ENCODE peak calls at places on chromosome 3, in nine cellular contexts. U is GM23338, H is heart left ventricle, V is progenitor cell of endocrine pancreas, W is AG10803, X is IMR-90, D is neural crest cell, A is epithelial cell of esophagus, L is body of pancreas. C is an unnamed sample.

GRCh38 chr3:149273096-149273751 is 51.6 kb upstream of the CP start:
- DNase-seq in U (peak; percentile 93), H (peak; percentile 40), V (peak; percentile 18), W (peak; percentile 88), X (peak; percentile 91), D (peak; percentile 29), A (peak; percentile 85), L (peak; percentile 72), C (peak; percentile 27)

GRCh38 chr3:40302784-40303183 is 6.7 kb upstream of the EIF1B start:
- DNase-seq in U (no peak), H (no peak), V (no peak), W (peak; percentile 44), X (peak; percentile 16), D (no peak), A (no peak), L (no peak), C (no peak)

GRCh38 chr3:178062126-178062525 is 474.1 kb upstream of the KCNMB2 start:
- DNase-seq in U (no peak), H (no peak), V (no peak), W (no peak), X (no peak), D (no peak), A (no peak), L (no peak), C (no peak)

GRCh38 chr3:158912621-158913020 is 110.8 kb downstream of the MFSD1 start:
- DNase-seq in U (no peak), H (no peak), V (no peak), W (peak; percentile 17), X (no peak), D (no peak), A (no peak), L (no peak), C (no peak)

GRCh38 chr3:71478568-71478967 is 105.0 kb downstream of the FOXP1 start:
- DNase-seq in U (no peak), H (no peak), V (no peak), W (no peak), X (peak; percentile 26), D (no peak), A (peak; percentile 61), L (no peak), C (peak; percentile 91)

GRCh38 chr3:97269202-97269601 is 454.8 kb downstream of the EPHA6 start:
- DNase-seq in U (peak; percentile 47), H (no peak), V (no peak), W (no peak), X (no peak), D (no peak), A (no peak), L (no peak), C (no peak)

GRCh38 chr3:71371282-71371681 is 212.2 kb downstream of the FOXP1 start:
- DNase-seq in U (no peak), H (no peak), V (no peak), W (no peak), X (no peak), D (no peak), A (peak; percentile 63), L (no peak), C (no peak)

GRCh38 chr3:155242342-155242741 is 51.1 kb downstream of the STRIT1 start:
- DNase-seq in U (no peak), H (no peak), V (no peak), W (peak; percentile 71), X (peak; percentile 68), D (no peak), A (peak; percentile 37), L (no peak), C (no peak)

GRCh38 chr3:114112696-114113095 is 56.2 kb downstream of the QTRT2 start:
- DNase-seq in U (no peak), H (no peak), V (no peak), W (peak; percentile 49), X (no peak), D (no peak), A (peak; percentile 6), L (no peak), C (no peak)

GRCh38 chr3:46565607-46566039 is 479 bp downstream of the LRRC2 start:
- DNase-seq in U (peak; percentile 80), H (peak; percentile 38), V (no peak), W (no peak), X (peak; percentile 22), D (peak; percentile 31), A (no peak), L (no peak), C (no peak)

GRCh38 chr3:189720746-189721426 is 89.7 kb downstream of the TP63 start:
- DNase-seq in U (no peak), H (no peak), V (no peak), W (no peak), X (no peak), D (no peak), A (peak; percentile 15), L (no peak), C (no peak)

GRCh38 chr3:194487289-194488006 is 646 bp upstream of the ATP13A3 start:
- DNase-seq in U (peak; percentile 77), H (peak; percentile 50), V (no peak), W (no peak), X (no peak), D (no peak), A (peak; percentile 26), L (peak; percentile 38), C (peak; percentile 63)

DNA sequence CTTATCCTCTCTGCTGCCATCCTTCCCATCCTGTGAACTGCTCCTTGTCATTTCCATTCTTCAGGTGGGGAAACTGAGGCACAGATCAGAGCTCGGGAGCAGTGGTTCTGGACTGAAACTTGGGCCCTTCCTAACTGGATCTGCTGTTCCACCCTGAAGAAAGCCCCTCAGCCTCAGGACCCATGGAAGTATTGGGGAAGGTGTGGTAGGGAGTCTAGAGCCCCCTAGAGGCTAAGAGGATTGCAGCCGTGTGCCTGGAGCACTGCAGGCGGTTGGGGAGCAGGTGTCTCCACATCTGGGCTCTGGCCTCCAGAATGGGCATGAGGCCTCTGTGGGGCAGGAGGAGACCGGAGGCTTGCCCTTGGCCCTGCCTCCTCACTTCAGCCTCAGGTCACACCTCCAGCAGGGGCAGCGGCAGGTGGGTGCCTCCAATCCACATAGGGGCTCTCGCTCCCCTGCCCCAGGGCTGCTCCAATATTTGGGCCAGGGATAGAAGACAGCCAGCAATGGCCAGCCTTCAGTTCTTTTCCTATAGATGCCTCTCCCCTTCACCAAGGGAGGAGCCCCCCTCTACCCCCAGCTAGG is 28.1 kb downstream of the DNAJB8 start:
- DNase-seq in U (peak; percentile 75), H (no peak), V (no peak), W (no peak), X (no peak), D (no peak), A (no peak), L (no peak), C (no peak)
- TF ChIP-seq CTCF in U (peak; percentile 81), H (no peak), V (peak; percentile 39), W (peak; percentile 33), X (peak; percentile 26), D (peak; percentile 52), A (peak; percentile 28), L (no peak), C (peak; percentile 29)

DNA sequence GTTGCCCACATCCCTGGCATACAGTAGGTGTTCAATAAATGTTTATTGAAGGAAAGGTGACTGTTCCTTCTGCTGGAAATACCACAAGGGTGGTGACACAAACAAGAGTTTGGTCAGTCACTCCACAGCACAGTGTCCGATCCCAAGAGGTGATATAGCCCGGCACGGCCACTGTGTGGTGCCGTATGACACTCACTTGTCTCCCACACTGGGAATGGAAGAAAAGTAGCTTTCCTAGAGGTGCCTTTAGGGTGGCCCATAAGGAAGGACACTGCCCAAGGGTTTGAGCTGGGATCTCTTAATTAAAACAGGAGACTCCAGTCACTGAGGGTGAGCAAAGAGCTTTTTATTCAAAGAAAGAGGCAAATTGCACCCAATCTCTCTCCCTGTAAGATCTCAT is 40.5 kb downstream of the TGM4 start:
- DNase-seq in U (peak; percentile 60), H (no peak), V (no peak), W (no peak), X (no peak), D (no peak), A (peak; percentile 43), L (no peak), C (no peak)
- TF ChIP-seq CTCF in U (peak; percentile 42), H (peak; percentile 24), V (peak; percentile 15), W (peak; percentile 50), X (peak; percentile 34), D (peak; percentile 47), A (peak; percentile 58), L (no peak), C (no peak)

GRCh38 chr3:138184994-138185393 is 2.1 kb upstream of the ARMC8 start:
- DNase-seq in U (no peak), H (no peak), V (no peak), W (no peak), X (peak; percentile 13), D (no peak), A (peak; percentile 63), L (no peak), C (no peak)

GRCh38 chr3:138174421-138175122 is at the start of gene DBR1:
- DNase-seq in U (peak; percentile 88), H (peak; percentile 85), V (peak; percentile 71), W (peak; percentile 78), X (peak; percentile 80), D (peak; percentile 76), A (peak; percentile 86), L (peak; percentile 89), C (peak; percentile 84)

GRCh38 chr3:138186216-138186615 is 885 bp upstream of the ARMC8 start:
- DNase-seq in U (peak; percentile 36), H (no peak), V (no peak), W (no peak), X (no peak), D (no peak), A (no peak), L (no peak), C (no peak)

GRCh38 chr3:138180375-138181029 is 5.8 kb upstream of the DBR1 start:
- DNase-seq in U (peak; percentile 53), H (no peak), V (no peak), W (peak; percentile 26), X (peak; percentile 47), D (no peak), A (peak; percentile 58), L (peak; percentile 38), C (peak; percentile 60)
- TF ChIP-seq CTCF in U (peak; percentile 65), H (peak; percentile 23), V (peak; percentile 39), W (peak; percentile 42), X (peak; percentile 59), D (peak; percentile 59), A (peak; percentile 73), L (no peak), C (peak; percentile 66)

GRCh38 chr3:853489-853888 is 239.3 kb upstream of the CNTN6 start:
- DNase-seq in U (no peak), H (no peak), V (no peak), W (no peak), X (no peak), D (no peak), A (no peak), L (no peak), C (no peak)

GRCh38 chr3:852033-852432 is 240.8 kb upstream of the CNTN6 start:
- DNase-seq in U (peak; percentile 46), H (no peak), V (no peak), W (no peak), X (no peak), D (no peak), A (peak; percentile 8), L (no peak), C (no peak)

DNA sequence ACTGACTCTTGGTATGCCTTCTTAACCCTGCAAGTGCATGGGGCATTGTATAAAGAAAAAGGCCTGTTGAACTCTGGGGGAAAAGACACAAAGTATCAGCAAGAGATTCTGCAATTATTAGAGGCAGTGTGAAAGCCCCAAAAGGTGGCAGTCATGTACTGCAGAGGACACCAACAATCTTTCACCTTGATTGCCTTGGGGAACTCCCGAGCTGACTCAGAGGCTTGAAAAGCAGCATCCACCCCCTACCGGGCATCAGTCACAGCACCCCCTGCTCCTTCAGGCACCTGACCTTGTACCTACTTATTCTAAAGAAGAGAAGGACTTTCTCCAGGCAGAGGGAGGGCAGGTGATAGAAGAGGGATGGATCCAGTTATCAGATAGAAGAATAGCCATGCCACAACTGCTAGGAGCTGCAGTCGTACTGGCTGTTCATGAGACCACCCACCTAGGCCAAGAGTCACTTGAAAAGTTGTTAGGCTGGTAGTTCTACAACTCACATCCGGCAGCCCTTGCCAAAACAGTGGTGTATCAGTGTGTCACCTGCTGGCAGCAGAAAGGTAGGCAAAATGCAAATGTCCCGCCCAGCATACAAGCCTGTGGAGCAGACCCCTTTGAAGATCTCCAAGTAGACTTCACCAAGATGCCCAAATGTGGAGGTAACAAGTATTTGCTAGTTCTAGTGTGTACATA is 241.6 kb upstream of the CNTN6 start:
- DNase-seq in U (peak; percentile 50), H (no peak), V (no peak), W (no peak), X (no peak), D (no peak), A (peak; percentile 46), L (no peak), C (peak; percentile 42)
- TF ChIP-seq CTCF in U (no peak), H (no peak), V (no peak), W (no peak), X (no peak), D (no peak), A (peak; percentile 11), L (no peak), C (no peak)